ENCODE peak calls at places on chromosome 16, in eight cellular contexts. J, H, B, S, P, E, R and M are unnamed samples.

GRCh38 chr16:1922357-1922756 is 4.1 kb upstream of the HS3ST6 start:
- DNase-seq in J (no peak), S (no peak), B (no peak), P (no peak), E (no peak), H (no peak), R (no peak), M (no peak)

GRCh38 chr16:86504315-86505184 is 5.8 kb upstream of the FOXF1 start:
- DNase-seq in E (no peak), H (no peak), S (no peak), J (no peak), R (no peak), B (no peak), P (peak; percentile 26), M (no peak)

GRCh38 chr16:70432800-70433455 is 6.0 kb downstream of the ST3GAL2 start:
- DNase-seq in S (no peak), J (no peak), P (no peak), E (no peak), B (peak; percentile 70), R (no peak), H (no peak), M (peak; percentile 39)

GRCh38 chr16:77723108-77723514 is 797 bp downstream of the NUDT7 start:
- DNase-seq in R (no peak), H (peak; percentile 16), P (no peak), B (no peak), J (no peak), S (no peak), E (no peak), M (peak; percentile 28)

GRCh38 chr16:81424761-81425160 is 19.8 kb upstream of the CMIP start:
- DNase-seq in J (no peak), R (no peak), S (no peak), H (no peak), E (no peak), B (peak; percentile 55), P (no peak), M (no peak)

GRCh38 chr16:59527206-59527997 is 793.3 kb upstream of the GOT2 start:
- DNase-seq in R (no peak), P (no peak), B (no peak), J (no peak), S (no peak), E (no peak), H (no peak), M (no peak)

GRCh38 chr16:27698266-27698665 is 148.3 kb downstream of the KATNIP start:
- DNase-seq in E (peak; percentile 52), B (peak; percentile 43), P (no peak), S (no peak), R (no peak), J (no peak), H (no peak), M (peak; percentile 11)

GRCh38 chr16:15682105-15682570 is 32.1 kb downstream of the NDE1 start:
- DNase-seq in H (no peak), B (no peak), J (no peak), E (no peak), S (peak; percentile 28), R (peak; percentile 29), P (no peak), M (peak; percentile 71)

GRCh38 chr16:54938351-54939346 is 8.0 kb downstream of the IRX5 start:
- DNase-seq in S (no peak), J (no peak), R (no peak), E (peak; percentile 75), B (no peak), H (no peak), P (no peak), M (no peak)

GRCh38 chr16:54937673-54938350 is 7.1 kb downstream of the IRX5 start:
- DNase-seq in H (no peak), B (no peak), S (no peak), P (no peak), E (peak; percentile 69), J (no peak), R (no peak), M (no peak)

GRCh38 chr16:54936086-54936978 is 5.7 kb downstream of the IRX5 start:
- DNase-seq in R (no peak), H (no peak), P (peak; percentile 71), S (no peak), E (no peak), B (no peak), J (no peak), M (no peak)

GRCh38 chr16:54935411-54936085 is 4.9 kb downstream of the IRX5 start:
- DNase-seq in H (no peak), S (no peak), J (no peak), B (no peak), R (no peak), P (no peak), E (no peak), M (no peak)

GRCh38 chr16:54936979-54937672 is 6.5 kb downstream of the IRX5 start:
- DNase-seq in S (no peak), R (no peak), E (peak; percentile 90), H (no peak), B (no peak), J (no peak), P (peak; percentile 69), M (no peak)
- TF ChIP-seq CTCF in S (peak; percentile 94), R (no peak), E (peak; percentile 54), H (peak; percentile 69), B (no peak), J (no peak), P (peak; percentile 78), M (peak; percentile 30)

GRCh38 chr16:50611995-50612848 is 64.0 kb downstream of the NKD1 start:
- DNase-seq in H (no peak), R (no peak), J (no peak), B (no peak), S (no peak), E (no peak), P (no peak), M (no peak)
- H3K27ac ChIP-seq in H (no peak overlapping the region), R (peak overlapping the region; percentile 78), J (peak overlapping the region; percentile 73), B (no peak overlapping the region), S (no peak overlapping the region), E (peak overlapping the region; percentile 63), P (no peak overlapping the region), M (peak overlapping the region; percentile 82)

GRCh38 chr16:18037051-18037450 is 299.5 kb downstream of the NPIPA8 start:
- DNase-seq in B (no peak), H (no peak), E (no peak), R (no peak), P (no peak), J (no peak), S (no peak), M (no peak)

GRCh38 chr16:18039931-18040330 is 296.6 kb downstream of the NPIPA8 start:
- DNase-seq in E (no peak), B (no peak), H (no peak), R (no peak), P (no peak), J (no peak), S (no peak), M (no peak)

GRCh38 chr16:18047761-18048160 is 288.8 kb downstream of the NPIPA8 start:
- DNase-seq in S (no peak), P (no peak), J (no peak), E (no peak), H (no peak), B (no peak), R (no peak), M (no peak)

GRCh38 chr16:18041864-18042834 is 294.4 kb downstream of the NPIPA8 start:
- DNase-seq in H (no peak), S (no peak), E (no peak), P (no peak), R (no peak), J (no peak), B (no peak), M (no peak)
- TF ChIP-seq CTCF in H (no peak), S (no peak), E (no peak), P (no peak), R (no peak), J (no peak), B (no peak), M (no peak)

GRCh38 chr16:73059779-73060178 is 11.9 kb upstream of the ZFHX3 start:
- DNase-seq in J (no peak), E (no peak), R (no peak), S (no peak), P (no peak), H (no peak), B (no peak), M (no peak)
- H3K27ac ChIP-seq in J (peak overlapping the region; percentile 99), E (peak overlapping the region; percentile 73), R (peak overlapping the region; percentile 93), S (no peak overlapping the region), P (peak overlapping the region; percentile 93), H (peak overlapping the region; percentile 97), B (no peak overlapping the region), M (peak overlapping the region; percentile 99)

GRCh38 chr16:85359147-85359822 is 247.0 kb upstream of the CIBAR2 start:
- DNase-seq in H (no peak), S (no peak), J (no peak), E (peak; percentile 63), R (no peak), P (no peak), B (no peak), M (no peak)

GRCh38 chr16:85360323-85361277 is 248.3 kb upstream of the CIBAR2 start:
- DNase-seq in B (peak; percentile 86), S (peak; percentile 85), P (no peak), H (no peak), R (peak; percentile 77), E (peak; percentile 79), J (no peak), M (no peak)

GRCh38 chr16:85363427-85363826 is 249.7 kb upstream of the GSE1 start:
- DNase-seq in J (no peak), P (no peak), E (peak; percentile 56), B (no peak), R (no peak), S (no peak), H (no peak), M (no peak)

GRCh38 chr16:85362443-85362842 is 250.2 kb upstream of the CIBAR2 start:
- DNase-seq in P (no peak), H (no peak), S (no peak), R (no peak), E (no peak), J (no peak), B (no peak), M (no peak)

GRCh38 chr16:85361441-85362118 is 249.3 kb upstream of the CIBAR2 start:
- DNase-seq in E (peak; percentile 91), P (peak; percentile 78), S (no peak), H (peak; percentile 62), R (peak; percentile 95), B (peak; percentile 90), J (no peak), M (no peak)
- TF ChIP-seq CTCF in E (no peak), P (no peak), S (no peak), H (no peak), R (no peak), B (no peak), J (no peak), M (no peak)

GRCh38 chr16:57778658-57779057 is 23.6 kb downstream of the KIFC3 start:
- DNase-seq in R (no peak), P (no peak), J (no peak), H (no peak), B (no peak), S (no peak), E (no peak), M (no peak)
- H3K27ac ChIP-seq in R (no peak overlapping the region), P (no peak overlapping the region), J (no peak overlapping the region), H (no peak overlapping the region), B (no peak overlapping the region), S (no peak overlapping the region), E (no peak overlapping the region), M (no peak overlapping the region)